ENCODE peak calls at places on chromosomes 2 and 18, in seven cellular contexts. I, H, E, Y, S, K and D are unnamed samples.

GRCh38 chr2:47043142-47043890 is 111.8 kb downstream of the STPG4 start:
- DNase-seq in Y (no peak), H (peak; percentile 45), E (peak; percentile 74), K (no peak), I (peak; percentile 69), S (peak; percentile 97), D (peak; percentile 82)

GRCh38 chr18:34720220-34720619 is 10.1 kb downstream of the DTNA start:
- DNase-seq in K (no peak), S (no peak), I (no peak), Y (no peak), E (no peak), H (no peak), D (no peak)

GRCh38 chr2:12486205-12487118 is 230.3 kb upstream of the TRIB2 start:
- DNase-seq in Y (no peak), E (peak; percentile 47), K (no peak), H (no peak), S (peak; percentile 30), I (peak; percentile 24), D (no peak)

GRCh38 chr2:134206573-134206972 is 47.3 kb upstream of the MGAT5 start:
- DNase-seq in K (no peak), I (no peak), H (no peak), E (no peak), S (peak; percentile 71), Y (no peak), D (no peak)

GRCh38 chr18:52484977-52485376 is 145.0 kb downstream of the DCC start:
- DNase-seq in I (no peak), H (no peak), E (no peak), S (no peak), Y (no peak), K (no peak), D (no peak)

GRCh38 chr2:3470856-3471737 is 48.2 kb downstream of the ADI1 start:
- DNase-seq in S (peak; percentile 38), Y (no peak), E (no peak), K (no peak), I (no peak), H (no peak), D (no peak)

GRCh38 chr2:60297296-60298010 is 256.0 kb downstream of the BCL11A start:
- DNase-seq in S (no peak), E (no peak), Y (no peak), I (peak; percentile 18), K (no peak), H (peak; percentile 64), D (no peak)

GRCh38 chr2:209391776-209392401 is 32.0 kb upstream of the MAP2 start:
- DNase-seq in E (no peak), H (no peak), I (no peak), K (no peak), S (peak; percentile 63), Y (no peak), D (no peak)

GRCh38 chr18:24176727-24177416 is 38.0 kb downstream of the CABYR start:
- DNase-seq in H (peak; percentile 70), K (peak; percentile 67), E (peak; percentile 58), Y (peak; percentile 62), S (peak; percentile 60), I (peak; percentile 75), D (peak; percentile 83)

GRCh38 chr2:15092691-15093090 is 460.2 kb downstream of the LRATD1 start:
- DNase-seq in Y (no peak), S (peak; percentile 30), H (no peak), I (no peak), E (no peak), K (no peak), D (no peak)

GRCh38 chr18:45670281-45670962 is 53.6 kb upstream of the SLC14A1 start:
- DNase-seq in E (no peak), S (peak; percentile 76), I (no peak), Y (peak; percentile 98), H (no peak), K (no peak), D (no peak)

GRCh38 chr2:42238644-42239288 is 69.6 kb downstream of the EML4 start:
- DNase-seq in E (peak; percentile 78), Y (peak; percentile 34), K (no peak), H (peak; percentile 60), I (peak; percentile 35), S (peak; percentile 24), D (no peak)

GRCh38 chr2:69387770-69388481 is 899 bp upstream of the GFPT1 start:
- DNase-seq in I (peak; percentile 34), H (no peak), K (no peak), E (peak; percentile 34), Y (no peak), S (no peak), D (no peak)

GRCh38 chr2:102155703-102156515 is 13.4 kb downstream of the IL1R1 start:
- DNase-seq in E (peak; percentile 90), S (peak; percentile 82), I (peak; percentile 75), K (no peak), H (no peak), Y (peak; percentile 39), D (peak; percentile 81)

GRCh38 chr18:56606623-56607022 is 31.8 kb downstream of the TXNL1 start:
- DNase-seq in S (no peak), K (no peak), I (no peak), Y (no peak), E (no peak), H (no peak), D (no peak)

GRCh38 chr2:98494699-98495098 is 50.0 kb downstream of the INPP4A start:
- DNase-seq in E (no peak), I (no peak), Y (no peak), H (no peak), S (no peak), K (no peak), D (no peak)

GRCh38 chr2:63866009-63866709 is 24.5 kb downstream of the UGP2 start:
- DNase-seq in E (no peak), Y (no peak), S (no peak), I (no peak), K (no peak), H (no peak), D (no peak)

GRCh38 chr18:44733069-44733753 is 52.5 kb downstream of the SETBP1 start:
- DNase-seq in K (no peak), Y (peak; percentile 82), I (no peak), S (peak; percentile 96), E (peak; percentile 4), H (no peak), D (no peak)

GRCh38 chr18:57631697-57632096 is 10.1 kb upstream of the NARS1 start:
- DNase-seq in H (no peak), S (no peak), I (no peak), K (no peak), E (no peak), Y (no peak), D (no peak)

GRCh38 chr2:11505652-11506610 is 27.9 kb upstream of the GREB1 start:
- DNase-seq in E (no peak), Y (no peak), H (peak; percentile 29), S (no peak), I (peak; percentile 16), K (no peak), D (no peak)

GRCh38 chr2:201233192-201234166 is 26.9 kb upstream of the CASP8 start:
- DNase-seq in I (peak; percentile 75), E (peak; percentile 89), S (peak; percentile 58), K (peak; percentile 92), Y (peak; percentile 96), H (peak; percentile 83), D (peak; percentile 66)

GRCh38 chr2:172991036-172991435 is 84.6 kb upstream of the MAP3K20 start:
- DNase-seq in I (no peak), S (no peak), Y (no peak), E (no peak), K (no peak), H (no peak), D (no peak)

GRCh38 chr2:20555954-20556353 is 94.9 kb downstream of the HS1BP3 start:
- DNase-seq in H (no peak), E (no peak), Y (no peak), I (no peak), S (no peak), K (no peak), D (no peak)
- TF ChIP-seq CTCF in H (no peak), E (no peak), Y (no peak), I (no peak), S (no peak), K (no peak), D (no peak)

GRCh38 chr2:8989536-8990079 is 13.9 kb downstream of the MBOAT2 start:
- DNase-seq in Y (no peak), S (no peak), I (no peak), K (no peak), E (no peak), H (no peak), D (no peak)
- TF ChIP-seq CTCF in Y (no peak), S (no peak), I (no peak), K (no peak), E (no peak), H (no peak), D (no peak)

GRCh38 chr18:47557160-47557559 is 305.7 kb upstream of the SKOR2 start:
- DNase-seq in E (no peak), Y (no peak), S (no peak), H (no peak), I (no peak), K (no peak), D (no peak)
- TF ChIP-seq CTCF in E (no peak), Y (no peak), S (no peak), H (no peak), I (no peak), K (no peak), D (no peak)

GRCh38 chr2:119025013-119025412 is 83.0 kb downstream of the MARCO start:
- DNase-seq in S (no peak), H (no peak), Y (no peak), I (no peak), E (no peak), K (no peak), D (no peak)

GRCh38 chr2:119024568-119024967 is 82.6 kb downstream of the MARCO start:
- DNase-seq in K (no peak), I (no peak), H (no peak), E (no peak), S (no peak), Y (no peak), D (no peak)

GRCh38 chr2:119025762-119026351 is 83.9 kb downstream of the MARCO start:
- DNase-seq in K (peak; percentile 55), I (no peak), H (no peak), E (no peak), S (no peak), Y (no peak), D (no peak)

GRCh38 chr2:119029297-119029696 is 87.3 kb downstream of the MARCO start:
- DNase-seq in S (peak; percentile 7), E (no peak), H (no peak), Y (no peak), K (peak; percentile 55), I (no peak), D (no peak)

DNA sequence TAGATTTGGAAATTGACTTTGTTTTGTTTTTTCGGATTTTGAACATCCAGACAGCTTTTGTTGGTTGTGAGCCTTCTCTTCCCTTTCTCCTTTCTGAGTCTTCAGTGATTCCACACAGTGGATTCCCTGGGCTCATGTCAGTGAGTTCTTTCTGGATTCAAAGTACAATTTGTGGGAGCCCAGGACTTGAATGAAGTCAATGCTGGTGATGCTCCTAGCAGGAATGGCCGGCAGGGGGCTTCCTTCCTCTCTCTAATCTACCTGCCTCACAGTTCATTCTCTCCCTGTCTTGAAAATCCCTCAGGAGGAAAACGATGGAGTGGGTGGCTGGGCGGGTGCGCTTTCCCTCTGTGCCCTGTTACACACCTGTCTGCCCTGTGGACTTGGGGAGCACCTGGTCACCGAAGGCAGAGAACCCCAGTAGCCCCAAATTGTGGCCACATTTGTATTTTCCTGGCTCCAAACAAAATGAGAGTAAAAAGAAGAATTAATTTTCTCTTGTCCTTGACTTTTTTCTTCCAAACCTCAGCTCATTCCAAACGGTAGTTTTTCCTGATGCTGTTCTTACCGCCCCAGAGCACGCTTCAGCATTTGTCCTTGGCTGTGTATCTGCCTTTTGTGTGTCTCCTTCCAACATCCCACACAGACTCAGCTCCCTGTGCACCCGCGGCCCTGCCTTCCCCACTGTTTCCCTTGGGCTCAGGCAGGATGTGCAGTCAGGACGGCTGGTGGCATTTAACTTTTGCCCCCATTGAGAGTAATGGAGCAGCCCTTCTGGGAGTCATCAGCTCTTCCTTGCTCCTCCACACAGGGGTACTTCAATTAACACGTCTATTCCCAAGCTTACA is 86.6 kb downstream of the MARCO start:
- DNase-seq in Y (peak; percentile 18), E (peak; percentile 65), S (peak; percentile 42), H (peak; percentile 25), I (peak; percentile 60), K (peak; percentile 75), D (no peak)
- TF ChIP-seq CTCF in Y (peak; percentile 61), E (peak; percentile 78), S (peak; percentile 61), H (peak; percentile 24), I (peak; percentile 47), K (peak; percentile 44), D (no peak)